ENCODE peak calls at places on chromosomes 16 and 17, in eight cellular contexts. N, Z, M, E, H, B, G and A are unnamed samples.

GRCh38 chr17:57444632-57445031 is 188.3 kb downstream of the MSI2 start:
- DNase-seq in N (no peak), Z (no peak), M (no peak), E (no peak), H (peak; percentile 30), B (no peak), G (peak; percentile 37), A (no peak)

GRCh38 chr17:50267074-50267841 is 7.0 kb upstream of the TMEM92 start:
- DNase-seq in N (no peak), Z (no peak), M (no peak), E (no peak), H (peak; percentile 60), B (no peak), G (peak; percentile 27), A (no peak)

GRCh38 chr16:79100456-79100855 is 500.1 kb downstream of the MAF start:
- DNase-seq in N (no peak), Z (no peak), M (no peak), E (no peak), H (no peak), B (no peak), G (no peak), A (no peak)

GRCh38 chr17:4744999-4745969 is 5.6 kb upstream of the CXCL16 start:
- DNase-seq in N (no peak), Z (no peak), M (no peak), E (no peak), H (no peak), B (no peak), G (peak; percentile 95), A (no peak)

GRCh38 chr17:27336217-27336616 is 42.3 kb downstream of the WSB1 start:
- DNase-seq in N (no peak), Z (no peak), M (no peak), E (no peak), H (no peak), B (no peak), G (no peak), A (no peak)

GRCh38 chr17:3890082-3890892 is 2.6 kb downstream of the CAMKK1 start:
- DNase-seq in N (no peak), Z (peak; percentile 82), M (no peak), E (no peak), H (peak; percentile 97), B (no peak), G (no peak), A (peak; percentile 50)

GRCh38 chr16:1884155-1884760 is 12.3 kb upstream of the MEIOB start:
- DNase-seq in N (no peak), Z (no peak), M (no peak), E (peak; percentile 33), H (no peak), B (no peak), G (peak; percentile 72), A (no peak)

GRCh38 chr16:53502331-53503269 is at the start of gene AKTIP:
- DNase-seq in N (peak; percentile 25), Z (no peak), M (peak; percentile 24), E (peak; percentile 24), H (peak; percentile 82), B (no peak), G (peak; percentile 84), A (no peak)

GRCh38 chr17:3667366-3668278 is 756 bp downstream of the TAX1BP3 start:
- DNase-seq in N (no peak), Z (peak; percentile 85), M (no peak), E (peak; percentile 83), H (peak; percentile 97), B (no peak), G (peak; percentile 94), A (peak; percentile 66)

DNA sequence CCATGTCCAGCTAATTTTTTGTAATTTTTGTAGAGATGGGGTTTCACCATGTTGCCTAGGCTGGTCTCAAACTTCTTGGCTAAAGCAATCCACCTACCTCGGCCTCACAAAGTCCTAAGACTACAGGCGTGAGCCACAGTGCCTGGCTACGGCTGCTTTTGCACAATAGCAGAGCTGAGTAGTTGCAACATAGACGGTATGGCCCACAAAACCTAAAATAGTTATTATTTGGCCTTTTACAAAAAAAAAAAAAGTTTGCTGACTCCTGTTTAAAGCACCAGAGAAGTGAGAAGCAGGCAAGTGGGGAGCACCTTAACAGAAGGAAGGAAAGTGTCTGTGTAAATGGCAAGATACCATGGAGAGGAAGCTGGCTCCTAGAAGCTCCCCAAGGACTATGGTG is 5.3 kb upstream of the HSF5 start:
- DNase-seq in N (no peak), Z (no peak), M (no peak), E (no peak), H (no peak), B (no peak), G (no peak), A (no peak)
- H3K36me3 ChIP-seq in N (peaks cover 94% of the 10 kb centered on the region), Z (peaks cover 93% of the 10 kb centered on the region), M (peaks cover 50% of the 10 kb centered on the region), E (peaks cover 78% of the 10 kb centered on the region), H (peaks cover 22% of the 10 kb centered on the region), B (peaks cover 78% of the 10 kb centered on the region), G (peaks cover 48% of the 10 kb centered on the region), A (peaks cover 97% of the 10 kb centered on the region)

GRCh38 chr17:76716834-76717205 is 6.1 kb upstream of the MXRA7 start:
- DNase-seq in N (no peak), Z (no peak), M (no peak), E (no peak), H (no peak), B (no peak), G (no peak), A (no peak)

GRCh38 chr17:76716146-76716833 is 5.5 kb upstream of the MXRA7 start:
- DNase-seq in N (no peak), Z (peak; percentile 81), M (no peak), E (no peak), H (no peak), B (no peak), G (no peak), A (peak; percentile 53)

GRCh38 chr17:76714336-76714735 is 3.6 kb upstream of the MXRA7 start:
- DNase-seq in N (no peak), Z (no peak), M (no peak), E (no peak), H (no peak), B (no peak), G (no peak), A (no peak)

GRCh38 chr17:76714822-76715461 is 4.2 kb upstream of the MXRA7 start:
- DNase-seq in N (peak; percentile 75), Z (peak; percentile 77), M (no peak), E (peak; percentile 87), H (peak; percentile 91), B (peak; percentile 61), G (peak; percentile 82), A (peak; percentile 78)

DNA sequence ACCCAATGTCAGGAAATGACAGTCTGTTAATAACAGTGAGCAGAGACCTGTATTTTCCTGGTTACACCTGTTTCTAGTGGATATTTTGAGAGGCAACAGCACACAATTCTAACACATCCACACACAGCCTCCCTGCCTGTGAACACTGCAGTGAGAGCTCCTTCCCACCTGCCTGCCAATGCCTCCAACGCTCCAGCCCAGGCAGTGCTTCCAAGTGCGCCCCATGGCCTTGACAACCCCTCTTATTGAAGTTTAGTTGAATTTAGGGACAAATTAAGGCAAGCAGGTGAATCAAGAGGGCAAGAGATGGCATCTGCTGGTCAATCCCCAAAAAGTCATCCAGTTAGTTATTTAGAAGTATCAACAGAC is 4.7 kb upstream of the MXRA7 start:
- DNase-seq in N (no peak), Z (no peak), M (no peak), E (no peak), H (no peak), B (no peak), G (no peak), A (no peak)
- H3K36me3 ChIP-seq in N (peaks cover 64% of the 10 kb centered on the region), Z (peaks cover 42% of the 10 kb centered on the region), M (peaks cover 33% of the 10 kb centered on the region), E (peaks cover 66% of the 10 kb centered on the region), H (peaks cover 14% of the 10 kb centered on the region), B (peaks cover 60% of the 10 kb centered on the region), G (peaks cover 22% of the 10 kb centered on the region), A (peaks cover 73% of the 10 kb centered on the region)

GRCh38 chr17:41769346-41769862 is 17.1 kb downstream of the JUP start:
- DNase-seq in N (no peak), Z (no peak), M (no peak), E (no peak), H (no peak), B (no peak), G (peak; percentile 44), A (no peak)

GRCh38 chr17:41768682-41769288 is 17.7 kb downstream of the JUP start:
- DNase-seq in N (no peak), Z (no peak), M (no peak), E (no peak), H (no peak), B (no peak), G (peak; percentile 56), A (no peak)

GRCh38 chr17:41766135-41766534 is 20.4 kb downstream of the JUP start:
- DNase-seq in N (no peak), Z (no peak), M (no peak), E (no peak), H (no peak), B (no peak), G (no peak), A (no peak)

GRCh38 chr17:41769985-41770384 is 16.5 kb downstream of the JUP start:
- DNase-seq in N (no peak), Z (no peak), M (no peak), E (no peak), H (no peak), B (no peak), G (no peak), A (no peak)

GRCh38 chr17:41767324-41768042 is 19.0 kb downstream of the JUP start:
- DNase-seq in N (no peak), Z (no peak), M (no peak), E (no peak), H (no peak), B (no peak), G (no peak), A (no peak)
- H3K36me3 ChIP-seq in N (no peaks in the 10 kb centered on the region), Z (peaks cover 7% of the 10 kb centered on the region), M (peaks cover 59% of the 10 kb centered on the region), E (peaks cover 50% of the 10 kb centered on the region), H (peaks cover 3% of the 10 kb centered on the region), B (no peaks in the 10 kb centered on the region), G (peaks cover 28% of the 10 kb centered on the region), A (peaks cover 96% of the 10 kb centered on the region)

GRCh38 chr17:48067245-48067644 is 19.1 kb downstream of the NFE2L1 start:
- DNase-seq in N (no peak), Z (no peak), M (no peak), E (no peak), H (no peak), B (no peak), G (no peak), A (no peak)

GRCh38 chr17:48066656-48067055 is 18.5 kb downstream of the NFE2L1 start:
- DNase-seq in N (no peak), Z (no peak), M (no peak), E (no peak), H (no peak), B (no peak), G (no peak), A (no peak)

GRCh38 chr17:48064638-48065037 is 16.5 kb downstream of the NFE2L1 start:
- DNase-seq in N (no peak), Z (no peak), M (no peak), E (no peak), H (no peak), B (no peak), G (no peak), A (no peak)

GRCh38 chr17:48068491-48068961 is 20.4 kb downstream of the NFE2L1 start:
- DNase-seq in N (no peak), Z (no peak), M (no peak), E (no peak), H (no peak), B (no peak), G (peak; percentile 66), A (no peak)

DNA sequence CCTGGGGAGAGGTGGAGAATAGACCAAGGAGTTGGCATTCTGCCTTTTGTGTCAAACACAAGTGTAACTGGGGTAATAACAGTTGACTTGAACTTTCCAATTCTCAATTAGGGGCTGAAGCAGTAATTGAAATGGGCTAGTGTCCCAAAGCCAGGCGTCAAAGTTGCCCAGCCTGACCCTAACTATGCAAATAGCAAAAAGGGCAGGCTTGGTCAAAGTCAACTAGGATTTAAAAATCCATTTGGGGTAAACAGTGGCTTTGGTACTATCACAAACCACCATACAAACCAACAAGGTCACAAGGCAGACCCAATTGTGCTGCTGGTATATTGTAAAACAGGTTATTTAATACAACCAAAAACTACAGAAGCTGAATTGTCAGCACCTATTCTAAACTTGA is 18.0 kb downstream of the NFE2L1 start:
- DNase-seq in N (no peak), Z (no peak), M (no peak), E (no peak), H (no peak), B (no peak), G (no peak), A (no peak)
- H3K36me3 ChIP-seq in N (peaks cover 88% of the 10 kb centered on the region), Z (peaks cover 35% of the 10 kb centered on the region), M (peaks cover 38% of the 10 kb centered on the region), E (peaks cover 73% of the 10 kb centered on the region), H (peaks cover 3% of the 10 kb centered on the region), B (peaks cover 57% of the 10 kb centered on the region), G (peaks cover 26% of the 10 kb centered on the region), A (no peaks in the 10 kb centered on the region)